ENCODE peak calls at places on chromosome 15, in five cellular contexts. One of them, this sample, is unnamed.

GRCh38 chr15:89576417-89576773 is 1.1 kb downstream of the TICRR start:
- DNase-seq in BJ: no peak
- DNase-seq in choroid plexus epithelial cell: peak
- DNase-seq in dorsolateral prefrontal cortex: no peak
- DNase-seq in ovary: no peak
- DNase-seq in this sample: no peak

GRCh38 chr15:70480196-70480856 is 283.0 kb downstream of the UACA start:
- DNase-seq in BJ: no peak
- DNase-seq in choroid plexus epithelial cell: no peak
- DNase-seq in dorsolateral prefrontal cortex: no peak
- DNase-seq in ovary: no peak
- DNase-seq in this sample: no peak

GRCh38 chr15:41774873-41775417 is 661 bp downstream of the MAPKBP1 start:
- DNase-seq in BJ: no peak
- DNase-seq in choroid plexus epithelial cell: no peak
- DNase-seq in dorsolateral prefrontal cortex: no peak
- DNase-seq in ovary: no peak
- DNase-seq in this sample: no peak

GRCh38 chr15:90087454-90088154 is 14.7 kb downstream of the IDH2 start:
- DNase-seq in BJ: no peak
- DNase-seq in choroid plexus epithelial cell: no peak
- DNase-seq in dorsolateral prefrontal cortex: no peak
- DNase-seq in ovary: peak
- DNase-seq in this sample: no peak

GRCh38 chr15:51621155-51621554 is 1.4 kb downstream of the DMXL2 start:
- DNase-seq in BJ: no peak
- DNase-seq in choroid plexus epithelial cell: no peak
- DNase-seq in dorsolateral prefrontal cortex: no peak
- DNase-seq in ovary: no peak
- DNase-seq in this sample: no peak

GRCh38 chr15:37137221-37137620 is 36.9 kb upstream of the MEIS2 start:
- DNase-seq in BJ: no peak
- DNase-seq in choroid plexus epithelial cell: peak
- DNase-seq in dorsolateral prefrontal cortex: no peak
- DNase-seq in ovary: no peak
- DNase-seq in this sample: no peak

GRCh38 chr15:41730543-41730942 is 43.7 kb upstream of the MAPKBP1 start:
- DNase-seq in BJ: no peak
- DNase-seq in choroid plexus epithelial cell: no peak
- DNase-seq in dorsolateral prefrontal cortex: no peak
- DNase-seq in ovary: no peak
- DNase-seq in this sample: no peak

GRCh38 chr15:76932090-76932966 is 779 bp downstream of the RCN2 start:
- DNase-seq in BJ: no peak
- DNase-seq in choroid plexus epithelial cell: peak
- DNase-seq in dorsolateral prefrontal cortex: no peak
- DNase-seq in ovary: no peak
- DNase-seq in this sample: no peak

GRCh38 chr15:51243774-51244173 is 94.6 kb downstream of the CYP19A1 start:
- DNase-seq in BJ: no peak
- DNase-seq in choroid plexus epithelial cell: peak
- DNase-seq in dorsolateral prefrontal cortex: no peak
- DNase-seq in ovary: no peak
- DNase-seq in this sample: no peak

GRCh38 chr15:40358492-40359353 is 704 bp downstream of the DISP2 start:
- DNase-seq in BJ: no peak
- DNase-seq in choroid plexus epithelial cell: no peak
- DNase-seq in dorsolateral prefrontal cortex: no peak
- DNase-seq in ovary: no peak
- DNase-seq in this sample: no peak

GRCh38 chr15:31391687-31392671 is 65.3 kb downstream of the KLF13 start:
- DNase-seq in BJ: no peak
- DNase-seq in choroid plexus epithelial cell: peak
- DNase-seq in dorsolateral prefrontal cortex: peak
- DNase-seq in ovary: peak
- DNase-seq in this sample: no peak

GRCh38 chr15:80570553-80570952 is 124.6 kb upstream of the ABHD17C start:
- DNase-seq in BJ: no peak
- DNase-seq in choroid plexus epithelial cell: no peak
- DNase-seq in dorsolateral prefrontal cortex: no peak
- DNase-seq in ovary: no peak
- DNase-seq in this sample: no peak

GRCh38 chr15:42324308-42324707 is 35.0 kb upstream of the CAPN3 start:
- DNase-seq in BJ: no peak
- DNase-seq in choroid plexus epithelial cell: peak
- DNase-seq in dorsolateral prefrontal cortex: no peak
- DNase-seq in ovary: no peak
- DNase-seq in this sample: peak

GRCh38 chr15:66570842-66571241 is 5.0 kb upstream of the LCTL start:
- DNase-seq in BJ: no peak
- DNase-seq in choroid plexus epithelial cell: no peak
- DNase-seq in dorsolateral prefrontal cortex: no peak
- DNase-seq in ovary: no peak
- DNase-seq in this sample: no peak

GRCh38 chr15:49844390-49844789 is 223.5 kb downstream of the DTWD1 start:
- DNase-seq in BJ: no peak
- DNase-seq in choroid plexus epithelial cell: no peak
- DNase-seq in dorsolateral prefrontal cortex: no peak
- DNase-seq in ovary: no peak
- DNase-seq in this sample: no peak

GRCh38 chr15:52379395-52380111 is 83.9 kb upstream of the MYO5C start:
- DNase-seq in BJ: no peak
- DNase-seq in choroid plexus epithelial cell: no peak
- DNase-seq in dorsolateral prefrontal cortex: no peak
- DNase-seq in ovary: no peak
- DNase-seq in this sample: no peak

GRCh38 chr15:77659350-77660321 is 26.9 kb upstream of the LINGO1 start:
- DNase-seq in BJ: no peak
- DNase-seq in choroid plexus epithelial cell: peak
- DNase-seq in dorsolateral prefrontal cortex: no peak
- DNase-seq in ovary: no peak
- DNase-seq in this sample: peak

GRCh38 chr15:79091204-79091867 is 756 bp upstream of the RASGRF1 start:
- DNase-seq in BJ: no peak
- DNase-seq in choroid plexus epithelial cell: peak
- DNase-seq in dorsolateral prefrontal cortex: peak
- DNase-seq in ovary: no peak
- DNase-seq in this sample: no peak
- H3K4me3 ChIP-seq in BJ: no peak
- H3K4me3 ChIP-seq in choroid plexus epithelial cell: no peak
- H3K4me3 ChIP-seq in dorsolateral prefrontal cortex: peak
- H3K4me3 ChIP-seq in ovary: no peak
- H3K4me3 ChIP-seq in this sample: no peak

DNA sequence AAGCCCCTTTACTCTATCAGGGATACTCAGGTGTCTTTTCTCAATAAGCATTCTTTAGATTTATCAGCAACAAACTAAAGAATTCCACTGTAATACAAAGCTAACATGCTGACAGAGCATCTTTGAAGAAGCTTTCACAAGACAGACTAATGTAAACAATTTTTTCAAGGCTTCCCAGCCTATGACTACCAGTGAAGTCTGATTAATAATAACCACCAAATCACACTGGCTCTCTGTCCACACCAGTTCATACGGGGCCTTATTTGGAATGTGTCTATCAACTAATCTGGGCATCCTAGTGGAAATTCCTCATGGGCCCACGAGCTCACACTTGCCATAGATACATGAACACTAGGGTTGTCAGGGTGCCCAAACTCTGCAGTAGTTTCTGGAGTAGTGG is 84.5 kb downstream of the EFL1 start:
- DNase-seq in BJ: no peak
- DNase-seq in choroid plexus epithelial cell: peak
- DNase-seq in dorsolateral prefrontal cortex: no peak
- DNase-seq in ovary: no peak
- DNase-seq in this sample: no peak
- TF ChIP-seq CTCF in BJ: no peak
- TF ChIP-seq CTCF in choroid plexus epithelial cell: no peak
- TF ChIP-seq CTCF in dorsolateral prefrontal cortex: no peak
- TF ChIP-seq CTCF in ovary: no peak
- TF ChIP-seq CTCF in this sample: no peak

GRCh38 chr15:72271221-72271620 is 1.1 kb downstream of the PARP6 start:
- DNase-seq in BJ: no peak
- DNase-seq in choroid plexus epithelial cell: no peak
- DNase-seq in dorsolateral prefrontal cortex: no peak
- DNase-seq in ovary: no peak
- DNase-seq in this sample: no peak
- H3K4me3 ChIP-seq in BJ: peak
- H3K4me3 ChIP-seq in choroid plexus epithelial cell: peak
- H3K4me3 ChIP-seq in dorsolateral prefrontal cortex: peak
- H3K4me3 ChIP-seq in ovary: no peak
- H3K4me3 ChIP-seq in this sample: peak

DNA sequence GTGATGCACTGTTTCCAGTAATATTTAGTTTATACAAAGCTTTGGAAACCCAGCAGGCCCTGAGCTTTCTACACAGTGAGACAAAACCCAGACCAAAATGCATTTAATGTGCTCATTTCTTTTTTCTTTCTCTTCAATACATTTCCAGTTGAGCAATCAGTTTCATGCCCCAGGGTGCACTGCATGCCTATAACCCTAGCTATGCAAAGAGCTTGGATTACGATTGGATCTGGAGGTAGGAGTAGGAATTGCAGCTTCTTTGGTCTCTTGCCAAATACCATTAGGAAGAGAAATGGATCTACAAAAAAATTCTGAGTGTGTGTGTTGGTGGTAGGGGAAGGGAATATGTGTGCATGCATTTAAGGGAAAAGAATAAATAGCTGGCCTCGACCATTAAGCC is 1001.4 kb downstream of the SQOR start:
- DNase-seq in BJ: no peak
- DNase-seq in choroid plexus epithelial cell: no peak
- DNase-seq in dorsolateral prefrontal cortex: no peak
- DNase-seq in ovary: no peak
- DNase-seq in this sample: no peak
- TF ChIP-seq CTCF in BJ: no peak
- TF ChIP-seq CTCF in choroid plexus epithelial cell: no peak
- TF ChIP-seq CTCF in dorsolateral prefrontal cortex: no peak
- TF ChIP-seq CTCF in ovary: no peak
- TF ChIP-seq CTCF in this sample: no peak

GRCh38 chr15:96336643-96337353 is 6.3 kb downstream of the NR2F2 start:
- DNase-seq in BJ: no peak
- DNase-seq in choroid plexus epithelial cell: peak
- DNase-seq in dorsolateral prefrontal cortex: no peak
- DNase-seq in ovary: peak
- DNase-seq in this sample: no peak

GRCh38 chr15:96338772-96339661 is 8.5 kb downstream of the NR2F2 start:
- DNase-seq in BJ: no peak
- DNase-seq in choroid plexus epithelial cell: peak
- DNase-seq in dorsolateral prefrontal cortex: no peak
- DNase-seq in ovary: peak
- DNase-seq in this sample: no peak

GRCh38 chr15:96339662-96340347 is 9.3 kb downstream of the NR2F2 start:
- DNase-seq in BJ: no peak
- DNase-seq in choroid plexus epithelial cell: peak
- DNase-seq in dorsolateral prefrontal cortex: no peak
- DNase-seq in ovary: peak
- DNase-seq in this sample: no peak

GRCh38 chr15:96337354-96337990 is 7.0 kb downstream of the NR2F2 start:
- DNase-seq in BJ: no peak
- DNase-seq in choroid plexus epithelial cell: peak
- DNase-seq in dorsolateral prefrontal cortex: no peak
- DNase-seq in ovary: no peak
- DNase-seq in this sample: no peak

DNA sequence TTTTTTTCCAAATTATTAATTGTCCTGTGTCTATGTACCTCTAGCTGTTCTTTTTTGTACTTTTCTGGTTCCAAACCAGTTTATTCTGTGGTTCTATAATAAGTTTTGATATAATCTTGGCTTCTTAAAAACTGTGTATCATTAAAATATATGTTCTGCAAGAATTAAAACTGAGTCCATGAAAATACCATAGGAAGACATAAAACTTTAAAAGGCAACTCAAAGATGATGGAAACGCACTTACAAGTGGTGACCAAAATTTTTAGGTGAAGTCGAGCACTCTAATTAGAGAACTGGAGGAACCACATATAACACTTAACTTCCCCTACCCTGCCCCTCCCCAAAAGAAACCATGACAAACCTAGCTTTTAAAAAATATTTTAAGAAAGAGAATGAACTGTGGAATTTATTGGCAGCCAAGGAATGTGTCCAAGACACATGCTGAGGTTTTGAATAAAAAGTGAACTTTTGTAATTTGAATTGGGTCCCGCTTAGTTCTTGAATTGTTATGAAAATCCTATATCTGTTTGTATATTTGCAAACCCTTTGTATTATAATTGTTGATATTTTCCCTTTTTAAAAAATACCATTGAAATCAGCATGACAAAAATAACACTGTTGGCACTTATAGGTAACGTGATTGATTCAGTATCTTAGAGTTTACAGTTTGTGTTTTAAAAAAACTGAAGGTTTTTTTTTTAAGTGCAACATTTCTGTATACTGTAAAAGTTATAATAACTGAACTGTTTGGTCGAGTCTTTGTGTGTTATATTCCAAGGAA is 7.7 kb downstream of the NR2F2 start:
- DNase-seq in BJ: no peak
- DNase-seq in choroid plexus epithelial cell: peak
- DNase-seq in dorsolateral prefrontal cortex: no peak
- DNase-seq in ovary: no peak
- DNase-seq in this sample: no peak
- H3K4me3 ChIP-seq in BJ: peak
- H3K4me3 ChIP-seq in choroid plexus epithelial cell: peak
- H3K4me3 ChIP-seq in dorsolateral prefrontal cortex: no peak
- H3K4me3 ChIP-seq in ovary: peak
- H3K4me3 ChIP-seq in this sample: peak

GRCh38 chr15:68372291-68372811 is 59.6 kb downstream of the ITGA11 start:
- DNase-seq in BJ: no peak
- DNase-seq in choroid plexus epithelial cell: peak
- DNase-seq in dorsolateral prefrontal cortex: no peak
- DNase-seq in ovary: peak
- DNase-seq in this sample: no peak
- TF ChIP-seq CTCF in BJ: peak
- TF ChIP-seq CTCF in choroid plexus epithelial cell: peak
- TF ChIP-seq CTCF in dorsolateral prefrontal cortex: peak
- TF ChIP-seq CTCF in ovary: no peak
- TF ChIP-seq CTCF in this sample: peak

GRCh38 chr15:60390231-60390630 is 7.6 kb downstream of the ANXA2 start:
- DNase-seq in BJ: no peak
- DNase-seq in choroid plexus epithelial cell: peak
- DNase-seq in dorsolateral prefrontal cortex: no peak
- DNase-seq in ovary: no peak
- DNase-seq in this sample: no peak
- H3K4me3 ChIP-seq in BJ: peak
- H3K4me3 ChIP-seq in choroid plexus epithelial cell: no peak
- H3K4me3 ChIP-seq in dorsolateral prefrontal cortex: no peak
- H3K4me3 ChIP-seq in ovary: no peak
- H3K4me3 ChIP-seq in this sample: peak

This sample was measured in HFF-Myc.